ENCODE peak calls at places on chromosomes 12 and 14, in five cellular contexts. E is HL-60, T is neural crest cell, S is Right ventricle myocardium superior, Y is fibroblast of lung. U is an unnamed sample.
A peak's percentile ranks its signal among the peaks of the same experiment; 100 is the strongest.

GRCh38 chr12:27552886-27553560 is 29.0 kb downstream of the PPFIBP1 start:
- DNase-seq in E (no peak), T (peak; percentile 31), S (no peak), Y (peak; percentile 28), U (no peak)

GRCh38 chr14:99315197-99315596 is 43.2 kb upstream of the BCL11B start:
- DNase-seq in E (no peak), T (no peak), S (no peak), Y (no peak), U (no peak)

GRCh38 chr12:104683831-104684503 is 227.2 kb downstream of the CHST11 start:
- DNase-seq in E (no peak), T (no peak), S (no peak), Y (no peak), U (no peak)

GRCh38 chr14:61438036-61438435 is 116.7 kb downstream of the PRKCH start:
- DNase-seq in E (no peak), T (no peak), S (no peak), Y (no peak), U (no peak)

GRCh38 chr14:23123419-23123818 is 4.4 kb upstream of the CEBPE start:
- DNase-seq in E (no peak), T (no peak), S (peak; percentile 87), Y (peak; percentile 19), U (peak; percentile 84)

GRCh38 chr12:82758743-82759142 is 72.0 kb downstream of the TMTC2 start:
- DNase-seq in E (no peak), T (no peak), S (no peak), Y (no peak), U (no peak)

GRCh38 chr14:85439696-85440328 is 90.1 kb upstream of the FLRT2 start:
- DNase-seq in E (no peak), T (no peak), S (no peak), Y (no peak), U (no peak)

GRCh38 chr12:26691234-26691970 is 141.6 kb downstream of the ITPR2 start:
- DNase-seq in E (no peak), T (no peak), S (no peak), Y (peak; percentile 93), U (no peak)

GRCh38 chr12:89756100-89756637 is 47.5 kb upstream of the ATP2B1 start:
- DNase-seq in E (peak; percentile 43), T (no peak), S (no peak), Y (no peak), U (no peak)

GRCh38 chr12:104736307-104736706 is 221.8 kb downstream of the SLC41A2 start:
- DNase-seq in E (no peak), T (no peak), S (no peak), Y (peak; percentile 75), U (no peak)

GRCh38 chr12:121466800-121467637 is 67.1 kb downstream of the RNF34 start:
- DNase-seq in E (peak; percentile 82), T (peak; percentile 79), S (peak; percentile 95), Y (peak; percentile 82), U (peak; percentile 95)

GRCh38 chr14:75340921-75341320 is 62.3 kb downstream of the FOS start:
- DNase-seq in E (peak; percentile 63), T (no peak), S (peak; percentile 93), Y (peak; percentile 46), U (peak; percentile 90)

GRCh38 chr14:30064454-30064853 is 136.8 kb upstream of the PRKD1 start:
- DNase-seq in E (no peak), T (no peak), S (no peak), Y (no peak), U (no peak)

GRCh38 chr12:79691299-79692248 is 810 bp upstream of the PAWR start:
- DNase-seq in E (no peak), T (no peak), S (no peak), Y (peak; percentile 79), U (no peak)

GRCh38 chr14:71621276-71621675 is 311.0 kb upstream of the RGS6 start:
- DNase-seq in E (no peak), T (no peak), S (no peak), Y (no peak), U (no peak)

GRCh38 chr12:5904969-5905368 is 40.1 kb downstream of the ANO2 start:
- DNase-seq in E (no peak), T (no peak), S (no peak), Y (no peak), U (no peak)

U was measured in Right ventricle myocardium inferior.